ENCODE peak calls at places on chromosome 9, in seven cellular contexts. One of them, this sample, is unnamed.
A peak's percentile ranks its signal among the peaks of the same experiment; 100 is the strongest.

GRCh38 chr9:75185585-75186170 is 97.4 kb downstream of the OSTF1 start:
- DNase-seq in AG04450: no peak
- DNase-seq in adrenal gland: peak; percentile 22
- DNase-seq in psoas muscle: no peak
- DNase-seq in endothelial cell: peak; percentile 64
- DNase-seq in cardiac fibroblast: peak; percentile 57
- DNase-seq in Calu3: peak; percentile 57
- DNase-seq in this sample: no peak

GRCh38 chr9:123401879-123402513 is 46.0 kb downstream of the CRB2 start:
- DNase-seq in AG04450: peak; percentile 27
- DNase-seq in adrenal gland: no peak
- DNase-seq in psoas muscle: no peak
- DNase-seq in endothelial cell: peak; percentile 60
- DNase-seq in cardiac fibroblast: peak; percentile 67
- DNase-seq in Calu3: peak; percentile 23
- DNase-seq in this sample: no peak

GRCh38 chr9:16732546-16732945 is 137.9 kb downstream of the BNC2 start:
- DNase-seq in AG04450: no peak
- DNase-seq in adrenal gland: no peak
- DNase-seq in psoas muscle: no peak
- DNase-seq in endothelial cell: no peak
- DNase-seq in cardiac fibroblast: no peak
- DNase-seq in Calu3: no peak
- DNase-seq in this sample: no peak

GRCh38 chr9:129220771-129221170 is 42.7 kb upstream of the IER5L start:
- DNase-seq in AG04450: no peak
- DNase-seq in adrenal gland: no peak
- DNase-seq in psoas muscle: no peak
- DNase-seq in endothelial cell: no peak
- DNase-seq in cardiac fibroblast: no peak
- DNase-seq in Calu3: no peak
- DNase-seq in this sample: no peak

GRCh38 chr9:113011911-113012381 is at the start of gene ZNF883:
- DNase-seq in AG04450: no peak
- DNase-seq in adrenal gland: peak; percentile 13
- DNase-seq in psoas muscle: peak; percentile 35
- DNase-seq in endothelial cell: peak; percentile 59
- DNase-seq in cardiac fibroblast: peak; percentile 66
- DNase-seq in Calu3: peak; percentile 46
- DNase-seq in this sample: peak; percentile 24

GRCh38 chr9:21465859-21466518 is 16.1 kb downstream of the IFNE start:
- DNase-seq in AG04450: peak; percentile 27
- DNase-seq in adrenal gland: no peak
- DNase-seq in psoas muscle: no peak
- DNase-seq in endothelial cell: peak; percentile 43
- DNase-seq in cardiac fibroblast: peak; percentile 82
- DNase-seq in Calu3: peak; percentile 15
- DNase-seq in this sample: peak; percentile 29

GRCh38 chr9:116435706-116436105 is 251.4 kb upstream of the TRIM32 start:
- DNase-seq in AG04450: no peak
- DNase-seq in adrenal gland: no peak
- DNase-seq in psoas muscle: no peak
- DNase-seq in endothelial cell: no peak
- DNase-seq in cardiac fibroblast: no peak
- DNase-seq in Calu3: no peak
- DNase-seq in this sample: no peak

GRCh38 chr9:69396759-69397158 is 71.7 kb downstream of the ENTREP1 start:
- DNase-seq in AG04450: no peak
- DNase-seq in adrenal gland: no peak
- DNase-seq in psoas muscle: no peak
- DNase-seq in endothelial cell: no peak
- DNase-seq in cardiac fibroblast: no peak
- DNase-seq in Calu3: no peak
- DNase-seq in this sample: no peak

GRCh38 chr9:6870149-6870548 is 112.4 kb downstream of the KDM4C start:
- DNase-seq in AG04450: no peak
- DNase-seq in adrenal gland: no peak
- DNase-seq in psoas muscle: no peak
- DNase-seq in endothelial cell: no peak
- DNase-seq in cardiac fibroblast: no peak
- DNase-seq in Calu3: no peak
- DNase-seq in this sample: no peak

GRCh38 chr9:107345327-107345726 is 62.2 kb downstream of the RAD23B start:
- DNase-seq in AG04450: no peak
- DNase-seq in adrenal gland: no peak
- DNase-seq in psoas muscle: no peak
- DNase-seq in endothelial cell: no peak
- DNase-seq in cardiac fibroblast: peak; percentile 41
- DNase-seq in Calu3: no peak
- DNase-seq in this sample: no peak

GRCh38 chr9:5113523-5113922 is 71.9 kb downstream of the INSL6 start:
- DNase-seq in AG04450: no peak
- DNase-seq in adrenal gland: no peak
- DNase-seq in psoas muscle: no peak
- DNase-seq in endothelial cell: no peak
- DNase-seq in cardiac fibroblast: no peak
- DNase-seq in Calu3: no peak
- DNase-seq in this sample: no peak

GRCh38 chr9:110579763-110580255 is 268 bp upstream of the SVEP1 start:
- DNase-seq in AG04450: no peak
- DNase-seq in adrenal gland: no peak
- DNase-seq in psoas muscle: peak; percentile 50
- DNase-seq in endothelial cell: no peak
- DNase-seq in cardiac fibroblast: peak; percentile 56
- DNase-seq in Calu3: no peak
- DNase-seq in this sample: no peak

GRCh38 chr9:102550266-102550665 is 444.9 kb upstream of the CYLC2 start:
- DNase-seq in AG04450: no peak
- DNase-seq in adrenal gland: no peak
- DNase-seq in psoas muscle: no peak
- DNase-seq in endothelial cell: no peak
- DNase-seq in cardiac fibroblast: no peak
- DNase-seq in Calu3: no peak
- DNase-seq in this sample: no peak

GRCh38 chr9:81389569-81389993 is 299.8 kb downstream of the TLE1 start:
- DNase-seq in AG04450: peak; percentile 92
- DNase-seq in adrenal gland: peak; percentile 56
- DNase-seq in psoas muscle: peak; percentile 49
- DNase-seq in endothelial cell: no peak
- DNase-seq in cardiac fibroblast: peak; percentile 99
- DNase-seq in Calu3: peak; percentile 21
- DNase-seq in this sample: peak; percentile 89

GRCh38 chr9:87883990-87884389 is 1.3 kb downstream of the SPATA31E1 start:
- DNase-seq in AG04450: no peak
- DNase-seq in adrenal gland: no peak
- DNase-seq in psoas muscle: no peak
- DNase-seq in endothelial cell: peak; percentile 38
- DNase-seq in cardiac fibroblast: no peak
- DNase-seq in Calu3: peak; percentile 10
- DNase-seq in this sample: no peak

GRCh38 chr9:70111042-70111602 is 67.5 kb downstream of the MAMDC2 start:
- DNase-seq in AG04450: peak; percentile 53
- DNase-seq in adrenal gland: peak; percentile 66
- DNase-seq in psoas muscle: peak; percentile 85
- DNase-seq in endothelial cell: peak; percentile 82
- DNase-seq in cardiac fibroblast: peak; percentile 88
- DNase-seq in Calu3: peak; percentile 64
- DNase-seq in this sample: no peak

GRCh38 chr9:123481209-123481865 is 125.3 kb downstream of the CRB2 start:
- DNase-seq in AG04450: no peak
- DNase-seq in adrenal gland: no peak
- DNase-seq in psoas muscle: no peak
- DNase-seq in endothelial cell: no peak
- DNase-seq in cardiac fibroblast: no peak
- DNase-seq in Calu3: no peak
- DNase-seq in this sample: no peak

GRCh38 chr9:74666625-74667316 is 169.6 kb downstream of the RORB start:
- DNase-seq in AG04450: no peak
- DNase-seq in adrenal gland: peak; percentile 42
- DNase-seq in psoas muscle: no peak
- DNase-seq in endothelial cell: no peak
- DNase-seq in cardiac fibroblast: no peak
- DNase-seq in Calu3: no peak
- DNase-seq in this sample: no peak

DNA sequence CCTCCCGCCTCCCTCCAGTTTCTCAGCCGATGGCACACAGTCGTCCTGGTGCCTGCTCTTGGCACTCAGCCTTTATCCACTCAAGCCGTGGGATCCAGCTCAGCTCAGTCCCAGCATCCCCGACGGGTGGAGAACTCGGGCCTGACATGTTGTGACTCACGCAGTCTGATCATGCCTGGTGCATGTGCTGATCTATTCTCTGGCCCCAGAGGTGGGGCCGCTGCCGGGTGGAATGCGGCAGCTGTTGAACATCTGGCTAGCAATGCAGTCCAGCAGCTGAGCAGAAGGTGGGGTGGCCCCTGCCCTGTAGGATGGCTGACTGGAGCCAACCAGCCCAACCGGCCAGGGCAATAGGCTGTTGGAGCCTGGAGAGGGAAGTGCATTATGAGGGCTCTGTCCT is 1.7 kb upstream of the AIF1L start:
- DNase-seq in AG04450: peak; percentile 24
- DNase-seq in adrenal gland: no peak
- DNase-seq in psoas muscle: peak; percentile 57
- DNase-seq in endothelial cell: no peak
- DNase-seq in cardiac fibroblast: peak; percentile 74
- DNase-seq in Calu3: no peak
- DNase-seq in this sample: no peak
- TF ChIP-seq CTCF in AG04450: no peak
- TF ChIP-seq CTCF in adrenal gland: no peak
- TF ChIP-seq CTCF in psoas muscle: no peak
- TF ChIP-seq CTCF in endothelial cell: no peak
- TF ChIP-seq CTCF in cardiac fibroblast: no peak
- TF ChIP-seq CTCF in Calu3: no peak
- TF ChIP-seq CTCF in this sample: no peak

GRCh38 chr9:121935744-121936143 is 157.4 kb downstream of the TTLL11 start:
- DNase-seq in AG04450: no peak
- DNase-seq in adrenal gland: no peak
- DNase-seq in psoas muscle: no peak
- DNase-seq in endothelial cell: peak; percentile 18
- DNase-seq in cardiac fibroblast: no peak
- DNase-seq in Calu3: no peak
- DNase-seq in this sample: no peak
- TF ChIP-seq CTCF in AG04450: no peak
- TF ChIP-seq CTCF in adrenal gland: no peak
- TF ChIP-seq CTCF in psoas muscle: no peak
- TF ChIP-seq CTCF in endothelial cell: no peak
- TF ChIP-seq CTCF in cardiac fibroblast: no peak
- TF ChIP-seq CTCF in Calu3: no peak
- TF ChIP-seq CTCF in this sample: no peak

GRCh38 chr9:133117271-133118178 is 3.5 kb downstream of the RALGDS start:
- DNase-seq in AG04450: no peak
- DNase-seq in adrenal gland: peak; percentile 90
- DNase-seq in psoas muscle: peak; percentile 77
- DNase-seq in endothelial cell: no peak
- DNase-seq in cardiac fibroblast: no peak
- DNase-seq in Calu3: no peak
- DNase-seq in this sample: no peak
- TF ChIP-seq CTCF in AG04450: no peak
- TF ChIP-seq CTCF in adrenal gland: no peak
- TF ChIP-seq CTCF in psoas muscle: peak; percentile 9
- TF ChIP-seq CTCF in endothelial cell: no peak
- TF ChIP-seq CTCF in cardiac fibroblast: no peak
- TF ChIP-seq CTCF in Calu3: no peak
- TF ChIP-seq CTCF in this sample: no peak

DNA sequence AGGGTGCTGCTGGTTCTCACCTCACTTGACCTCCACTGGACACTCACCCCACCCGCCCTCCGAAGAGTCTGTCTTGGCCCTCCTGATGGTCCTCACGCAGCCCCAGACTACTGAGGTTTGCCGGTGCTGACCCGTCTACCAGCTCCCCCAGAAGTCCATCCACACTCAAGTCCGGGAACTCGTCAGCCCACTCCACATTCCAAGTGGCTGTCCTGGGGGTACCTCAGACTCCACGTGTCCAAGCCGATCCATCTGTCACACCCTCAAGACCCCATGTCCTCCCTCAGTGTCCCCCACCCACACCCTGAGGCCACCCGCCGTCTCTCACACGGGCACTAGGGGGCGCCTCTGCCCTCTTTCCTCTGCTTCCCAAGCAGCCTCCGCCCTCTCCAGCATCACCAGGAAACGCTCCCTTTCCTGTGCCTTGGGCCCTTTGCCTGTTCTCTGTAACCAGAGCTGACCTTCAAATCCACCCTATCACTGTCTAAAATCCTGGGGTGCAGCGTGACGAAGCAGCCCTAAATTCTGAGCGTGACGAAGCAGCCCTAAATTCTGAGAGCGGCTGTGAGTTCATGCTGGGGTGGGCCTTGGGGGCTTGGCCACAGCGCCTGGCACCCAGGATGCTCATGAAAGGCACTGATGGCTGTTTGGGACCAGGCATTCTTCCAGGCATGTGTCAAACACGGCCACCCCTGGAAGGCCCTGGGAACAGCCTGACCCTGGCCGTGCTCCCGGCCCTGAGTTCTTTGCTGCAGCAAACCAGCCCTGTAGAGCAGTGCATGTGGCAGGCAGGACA is 95.7 kb downstream of the KCNT1 start:
- DNase-seq in AG04450: no peak
- DNase-seq in adrenal gland: peak; percentile 51
- DNase-seq in psoas muscle: peak; percentile 51
- DNase-seq in endothelial cell: peak; percentile 81
- DNase-seq in cardiac fibroblast: peak; percentile 65
- DNase-seq in Calu3: peak; percentile 52
- DNase-seq in this sample: no peak
- TF ChIP-seq CTCF in AG04450: peak; percentile 69
- TF ChIP-seq CTCF in adrenal gland: peak; percentile 44
- TF ChIP-seq CTCF in psoas muscle: peak; percentile 56
- TF ChIP-seq CTCF in endothelial cell: peak; percentile 66
- TF ChIP-seq CTCF in cardiac fibroblast: peak; percentile 89
- TF ChIP-seq CTCF in Calu3: peak; percentile 50
- TF ChIP-seq CTCF in this sample: peak; percentile 82